ENCODE peak calls at places on chromosome 20, in seven cellular contexts. Z is HepG2, F is H9, C is GM06990, N is GM12878, X is natural killer cell, J is endodermal cell. Y is an unnamed sample.

GRCh38 chr20:38032585-38033329 is 499 bp downstream of the TTI1 start:
- DNase-seq in Z (peak), F (no peak), C (peak), N (no peak), X (no peak), J (no peak), Y (no peak)

GRCh38 chr20:38209736-38210405 is 44.8 kb upstream of the TGM2 start:
- DNase-seq in Z (no peak), F (no peak), C (no peak), N (no peak), X (no peak), J (no peak), Y (no peak)

GRCh38 chr20:62835931-62836861 is 19.3 kb downstream of the COL9A3 start:
- DNase-seq in Z (no peak), F (no peak), C (no peak), N (no peak), X (no peak), J (no peak), Y (no peak)

GRCh38 chr20:7980332-7981046 is 39.1 kb downstream of the TMX4 start:
- DNase-seq in Z (peak), F (peak), C (no peak), N (no peak), X (no peak), J (peak), Y (no peak)

GRCh38 chr20:8535403-8536003 is 403.4 kb downstream of the PLCB1 start:
- DNase-seq in Z (peak), F (no peak), C (no peak), N (no peak), X (no peak), J (peak), Y (no peak)

GRCh38 chr20:14117768-14118167 is 122.5 kb downstream of the MACROD2 start:
- DNase-seq in Z (no peak), F (no peak), C (no peak), N (no peak), X (no peak), J (no peak), Y (no peak)

GRCh38 chr20:32894711-32895355 is 36.1 kb downstream of the EFCAB8 start:
- DNase-seq in Z (no peak), F (no peak), C (no peak), N (no peak), X (no peak), J (no peak), Y (no peak)

GRCh38 chr20:12054556-12054955 is 136.9 kb downstream of the BTBD3 start:
- DNase-seq in Z (no peak), F (no peak), C (no peak), N (no peak), X (no peak), J (no peak), Y (no peak)

GRCh38 chr20:59137532-59137931 is 26.1 kb upstream of the ZNF831 start:
- DNase-seq in Z (no peak), F (no peak), C (no peak), N (no peak), X (no peak), J (no peak), Y (no peak)

GRCh38 chr20:38534756-38535155 is 46.2 kb upstream of the ADIG start:
- DNase-seq in Z (no peak), F (no peak), C (no peak), N (no peak), X (peak), J (no peak), Y (no peak)

GRCh38 chr20:57388953-57389694 is 2.1 kb upstream of the RBM38 start:
- DNase-seq in Z (peak), F (peak), C (peak), N (no peak), X (peak), J (peak), Y (no peak)

GRCh38 chr20:57585466-57586213 is 24.7 kb downstream of the PCK1 start:
- DNase-seq in Z (no peak), F (no peak), C (no peak), N (no peak), X (no peak), J (no peak), Y (no peak)

GRCh38 chr20:32501709-32502108 is 83.4 kb downstream of the NOL4L start:
- DNase-seq in Z (no peak), F (no peak), C (no peak), N (no peak), X (no peak), J (no peak), Y (no peak)

GRCh38 chr20:1824834-1825233 is 70.4 kb upstream of the SIRPA start:
- DNase-seq in Z (no peak), F (no peak), C (no peak), N (no peak), X (no peak), J (no peak), Y (no peak)

GRCh38 chr20:57788936-57789613 is 79.3 kb upstream of the PMEPA1 start:
- DNase-seq in Z (no peak), F (peak), C (no peak), N (no peak), X (no peak), J (peak), Y (no peak)

GRCh38 chr20:3238616-3239025 is 369 bp downstream of the SLC4A11 start:
- DNase-seq in Z (no peak), F (peak), C (no peak), N (no peak), X (no peak), J (peak), Y (no peak)

GRCh38 chr20:20786428-20786827 is 74.0 kb upstream of the RALGAPA2 start:
- DNase-seq in Z (no peak), F (no peak), C (no peak), N (no peak), X (no peak), J (no peak), Y (no peak)

GRCh38 chr20:10047427-10047826 is 12.6 kb downstream of the ANKEF1 start:
- DNase-seq in Z (peak), F (peak), C (no peak), N (no peak), X (no peak), J (peak), Y (no peak)

GRCh38 chr20:42742926-42743325 is 446.8 kb downstream of the PTPRT start:
- DNase-seq in Z (no peak), F (no peak), C (no peak), N (no peak), X (no peak), J (no peak), Y (no peak)

GRCh38 chr20:32798046-32798985 is 21.4 kb upstream of the MAPRE1 start:
- DNase-seq in Z (no peak), F (no peak), C (no peak), N (no peak), X (no peak), J (no peak), Y (no peak)

GRCh38 chr20:309306-309840 is 12.0 kb downstream of the ZCCHC3 start:
- DNase-seq in Z (no peak), F (no peak), C (no peak), N (no peak), X (no peak), J (no peak), Y (no peak)

GRCh38 chr20:8853805-8854338 is 215.0 kb upstream of the PLCB4 start:
- DNase-seq in Z (peak), F (peak), C (no peak), N (peak), X (no peak), J (peak), Y (no peak)

GRCh38 chr20:41100001-41100480 is 37.3 kb upstream of the PLCG1 start:
- DNase-seq in Z (no peak), F (no peak), C (no peak), N (no peak), X (no peak), J (no peak), Y (no peak)

GRCh38 chr20:38156888-38157634 is 8.0 kb downstream of the TGM2 start:
- DNase-seq in Z (no peak), F (no peak), C (no peak), N (no peak), X (no peak), J (no peak), Y (no peak)

GRCh38 chr20:38139919-38140753 is 24.9 kb downstream of the TGM2 start:
- DNase-seq in Z (no peak), F (no peak), C (no peak), N (no peak), X (no peak), J (no peak), Y (no peak)

GRCh38 chr20:14518648-14519047 is 181.2 kb upstream of the FLRT3 start:
- DNase-seq in Z (no peak), F (no peak), C (no peak), N (no peak), X (no peak), J (no peak), Y (no peak)

GRCh38 chr20:32564921-32565734 is 20.0 kb downstream of the NOL4L start:
- DNase-seq in Z (no peak), F (no peak), C (no peak), N (no peak), X (no peak), J (no peak), Y (no peak)

GRCh38 chr20:15818651-15819071 is 754.6 kb downstream of the KIF16B start:
- DNase-seq in Z (peak), F (no peak), C (no peak), N (no peak), X (no peak), J (peak), Y (no peak)

GRCh38 chr20:61047515-61047914 is 204.5 kb upstream of the CDH4 start:
- DNase-seq in Z (no peak), F (no peak), C (no peak), N (no peak), X (no peak), J (no peak), Y (no peak)

GRCh38 chr20:32510601-32511357 is 74.4 kb downstream of the NOL4L start:
- DNase-seq in Z (peak), F (peak), C (no peak), N (no peak), X (no peak), J (peak), Y (no peak)

GRCh38 chr20:21189761-21190523 is 64.1 kb downstream of the KIZ start:
- DNase-seq in Z (no peak), F (peak), C (no peak), N (no peak), X (no peak), J (peak), Y (no peak)

GRCh38 chr20:1961374-1961773 is 32.5 kb downstream of the PDYN start:
- DNase-seq in Z (no peak), F (no peak), C (no peak), N (no peak), X (no peak), J (peak), Y (no peak)

GRCh38 chr20:57619053-57619831 is 984 bp downstream of the ZBP1 start:
- DNase-seq in Z (no peak), F (no peak), C (peak), N (peak), X (peak), J (no peak), Y (no peak)

GRCh38 chr20:20362774-20363435 is 5.0 kb upstream of the INSM1 start:
- DNase-seq in Z (no peak), F (peak), C (no peak), N (no peak), X (no peak), J (peak), Y (no peak)

GRCh38 chr20:12053348-12053747 is 135.7 kb downstream of the BTBD3 start:
- DNase-seq in Z (peak), F (no peak), C (no peak), N (peak), X (no peak), J (no peak), Y (no peak)

GRCh38 chr20:53778041-53778516 is 184.4 kb upstream of the ZNF217 start:
- DNase-seq in Z (no peak), F (no peak), C (no peak), N (no peak), X (no peak), J (no peak), Y (no peak)

GRCh38 chr20:364905-365794 is 15.4 kb upstream of the TRIB3 start:
- DNase-seq in Z (peak), F (no peak), C (no peak), N (no peak), X (no peak), J (no peak), Y (no peak)

GRCh38 chr20:59144179-59144830 is 19.3 kb upstream of the ZNF831 start:
- DNase-seq in Z (no peak), F (peak), C (no peak), N (no peak), X (no peak), J (no peak), Y (no peak)

GRCh38 chr20:41138527-41139226 is 1.3 kb downstream of the PLCG1 start:
- DNase-seq in Z (peak), F (no peak), C (peak), N (no peak), X (peak), J (no peak), Y (no peak)

GRCh38 chr20:22385602-22386299 is 198.6 kb downstream of the FOXA2 start:
- DNase-seq in Z (peak), F (no peak), C (no peak), N (no peak), X (no peak), J (no peak), Y (no peak)
- TF ChIP-seq CTCF in Z (peak), F (peak), C (no peak), N (no peak), X (no peak), J (peak), Y (no peak)

DNA sequence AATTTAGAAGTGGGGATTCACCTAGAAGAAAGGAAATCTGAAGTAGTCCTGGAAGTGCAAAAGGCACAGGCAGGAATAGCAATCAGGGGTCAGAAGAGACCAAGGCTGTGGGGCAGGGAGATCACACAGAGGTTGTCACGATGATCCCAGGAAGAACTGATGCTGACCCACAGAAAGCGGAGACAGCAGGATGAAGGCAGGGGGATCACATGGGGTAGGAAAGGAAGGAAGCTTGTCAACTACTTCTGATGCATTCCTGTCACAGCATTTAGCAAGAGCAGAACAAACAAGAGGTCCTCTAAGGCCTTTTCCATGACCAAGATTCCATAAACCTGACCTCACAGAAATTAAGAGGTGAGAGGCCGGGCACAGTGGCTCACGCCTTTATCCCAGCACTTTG is 79.1 kb downstream of the SLC23A2 start:
- DNase-seq in Z (peak), F (no peak), C (no peak), N (no peak), X (no peak), J (no peak), Y (no peak)
- TF ChIP-seq CTCF in Z (no peak), F (no peak), C (no peak), N (no peak), X (no peak), J (no peak), Y (no peak)

GRCh38 chr20:39777610-39778009 is 815.5 kb downstream of the DHX35 start:
- DNase-seq in Z (no peak), F (no peak), C (no peak), N (no peak), X (no peak), J (no peak), Y (no peak)

GRCh38 chr20:39773380-39774000 is 811.3 kb downstream of the DHX35 start:
- DNase-seq in Z (no peak), F (no peak), C (no peak), N (no peak), X (no peak), J (no peak), Y (no peak)

GRCh38 chr20:39775110-39775509 is 813.0 kb downstream of the DHX35 start:
- DNase-seq in Z (no peak), F (no peak), C (no peak), N (no peak), X (no peak), J (no peak), Y (no peak)

GRCh38 chr20:39778431-39778830 is 816.3 kb downstream of the DHX35 start:
- DNase-seq in Z (no peak), F (no peak), C (no peak), N (peak), X (no peak), J (no peak), Y (no peak)

GRCh38 chr20:39778847-39779641 is 816.9 kb downstream of the DHX35 start:
- DNase-seq in Z (no peak), F (no peak), C (no peak), N (no peak), X (no peak), J (peak), Y (no peak)
- TF ChIP-seq CTCF in Z (no peak), F (no peak), C (no peak), N (no peak), X (no peak), J (no peak), Y (peak)

GRCh38 chr20:36210561-36210960 is 25.7 kb upstream of the AAR2 start:
- DNase-seq in Z (no peak), F (no peak), C (no peak), N (no peak), X (no peak), J (no peak), Y (no peak)
- TF ChIP-seq CTCF in Z (peak), F (peak), C (peak), N (no peak), X (no peak), J (peak), Y (no peak)

GRCh38 chr20:48012401-48012974 is 227.2 kb upstream of the SULF2 start:
- DNase-seq in Z (peak), F (no peak), C (no peak), N (no peak), X (no peak), J (peak), Y (peak)
- TF ChIP-seq CTCF in Z (peak), F (peak), C (no peak), N (no peak), X (no peak), J (peak), Y (no peak)

GRCh38 chr20:50607436-50607835 is 83.9 kb downstream of the RIPOR3 start:
- DNase-seq in Z (no peak), F (no peak), C (no peak), N (no peak), X (no peak), J (peak), Y (no peak)
- TF ChIP-seq CTCF in Z (no peak), F (no peak), C (no peak), N (no peak), X (no peak), J (no peak), Y (no peak)

DNA sequence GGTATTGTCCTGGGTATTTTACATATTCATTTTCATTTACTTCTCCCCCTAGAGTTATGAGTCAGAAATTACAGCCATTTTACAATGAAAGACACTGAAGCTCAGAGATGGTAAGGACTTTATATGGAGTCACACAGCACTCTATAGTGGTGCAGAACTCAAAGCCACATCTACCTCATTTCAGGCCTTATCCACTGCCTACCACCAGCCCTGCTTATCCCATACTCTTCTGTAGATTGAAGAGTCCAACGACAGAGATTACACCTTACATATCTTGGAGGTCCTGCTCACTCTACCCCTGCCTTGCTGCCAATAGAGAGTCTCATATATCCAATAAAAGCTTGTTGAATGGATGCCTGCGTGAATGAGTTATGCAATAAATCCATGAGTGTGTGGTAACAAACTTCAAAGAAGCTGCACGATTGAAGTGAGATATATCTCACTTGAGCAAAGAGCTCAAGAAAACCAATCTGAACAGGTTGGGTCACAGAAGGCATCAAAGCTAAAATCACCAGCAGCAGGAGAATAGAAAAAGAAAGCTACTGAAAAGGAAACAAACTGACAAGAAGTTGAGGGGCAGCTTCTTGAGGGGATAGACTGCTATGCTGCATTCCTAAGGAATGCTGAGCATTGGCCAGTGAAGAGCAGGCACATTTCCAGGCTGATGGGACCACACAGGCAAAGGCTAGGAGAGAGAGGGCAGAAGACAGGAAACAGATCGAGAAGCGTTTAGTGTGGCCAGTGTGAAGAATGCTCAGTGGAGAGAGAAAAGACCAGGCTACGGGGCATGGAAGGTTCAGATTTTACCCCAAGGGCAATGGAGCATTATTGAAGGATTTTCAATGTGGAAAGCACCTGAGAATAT is 585.6 kb downstream of the DHX35 start:
- DNase-seq in Z (no peak), F (no peak), C (no peak), N (no peak), X (no peak), J (no peak), Y (no peak)
- TF ChIP-seq CTCF in Z (no peak), F (peak), C (peak), N (no peak), X (no peak), J (peak), Y (no peak)

Y was measured in osteocyte.